ENCODE peak calls at places on chromosomes 13 and 19, in nine cellular contexts. K, E, O, P, I, S, R, C and W are unnamed samples.

GRCh38 chr13:49443689-49444516 is at the start of the genes CAB39L and SETDB2:
- DNase-seq in E (peak), S (peak), C (peak), K (peak), R (peak), P (peak), I (peak), O (peak), W (peak)

GRCh38 chr19:40139533-40140287 is 49.0 kb upstream of the ZNF780A start:
- DNase-seq in R (peak), P (no peak), I (peak), C (no peak), S (peak), K (no peak), O (peak), E (no peak), W (peak)

GRCh38 chr13:20673711-20674110 is 29.8 kb upstream of the IL17D start:
- DNase-seq in R (no peak), C (no peak), I (no peak), O (no peak), K (no peak), P (no peak), E (no peak), S (no peak), W (no peak)

GRCh38 chr19:33203529-33203928 is 9.4 kb downstream of the LRP3 start:
- DNase-seq in I (no peak), R (no peak), S (no peak), E (no peak), P (no peak), C (no peak), K (no peak), O (no peak), W (no peak)

GRCh38 chr13:112434032-112434431 is 57.9 kb downstream of the SPACA7 start:
- DNase-seq in E (no peak), I (no peak), R (no peak), K (no peak), S (no peak), C (no peak), P (no peak), O (no peak), W (no peak)

GRCh38 chr13:50715402-50716146 is 127.9 kb downstream of the DLEU7 start:
- DNase-seq in E (no peak), I (no peak), O (no peak), K (no peak), S (no peak), C (peak), P (no peak), R (no peak), W (no peak)

GRCh38 chr19:850221-850978 is 1.7 kb upstream of the ELANE start:
- DNase-seq in C (peak), I (peak), E (no peak), P (no peak), K (no peak), R (peak), S (peak), O (peak), W (no peak)

GRCh38 chr19:35065574-35065973 is 24.1 kb downstream of the HPN start:
- DNase-seq in E (no peak), O (no peak), I (no peak), P (no peak), K (no peak), S (no peak), C (no peak), R (no peak), W (no peak)

GRCh38 chr19:10830370-10830769 is 5.6 kb downstream of the TMED1 start:
- DNase-seq in O (no peak), P (no peak), K (no peak), C (no peak), I (no peak), E (no peak), R (no peak), S (no peak), W (no peak)

GRCh38 chr19:39277598-39277997 is 9.4 kb downstream of the IFNL2 start:
- DNase-seq in E (no peak), I (peak), S (no peak), P (no peak), K (no peak), R (peak), C (no peak), O (no peak), W (no peak)

GRCh38 chr13:40969169-40969901 is 49.8 kb downstream of the ELF1 start:
- DNase-seq in E (no peak), C (no peak), P (no peak), R (no peak), S (no peak), K (no peak), I (no peak), O (no peak), W (no peak)

GRCh38 chr13:59304596-59304995 is 859.1 kb downstream of the DIAPH3 start:
- DNase-seq in R (no peak), O (no peak), I (no peak), S (no peak), P (no peak), C (no peak), E (no peak), K (no peak), W (no peak)